ENCODE peak calls at places on chromosome 4, in seven cellular contexts. V is GM23338, H is K562, M is HCT116, L is HepG2, X is GM12878, I is H1. Q is an unnamed sample.

GRCh38 chr4:15188581-15189539 is 186.6 kb downstream of the CPEB2 start:
- DNase-seq in H (no peak), X (no peak), I (no peak), M (no peak), L (no peak), V (no peak), Q (no peak)

GRCh38 chr4:138609943-138610350 is 367.8 kb upstream of the SLC7A11 start:
- DNase-seq in I (no peak), V (no peak), H (no peak), X (no peak), L (no peak), M (no peak), Q (no peak)

GRCh38 chr4:130479020-130479419 is 1383.1 kb downstream of the C4orf33 start:
- DNase-seq in L (no peak), X (no peak), M (no peak), H (no peak), I (no peak), V (no peak), Q (no peak)

GRCh38 chr4:65669008-65669971 is 999 bp downstream of the EPHA5 start:
- DNase-seq in I (no peak), M (no peak), X (no peak), H (no peak), V (peak), L (no peak), Q (no peak)

GRCh38 chr4:129481107-129481506 is 385.2 kb downstream of the C4orf33 start:
- DNase-seq in V (no peak), H (no peak), X (no peak), I (no peak), M (no peak), L (no peak), Q (no peak)

GRCh38 chr4:40897557-40898203 is 147.9 kb downstream of the NSUN7 start:
- DNase-seq in L (peak), V (peak), M (peak), X (no peak), I (peak), H (peak), Q (peak)

GRCh38 chr4:125369098-125369497 is 54.3 kb downstream of the FAT4 start:
- DNase-seq in L (no peak), H (no peak), I (no peak), M (no peak), X (no peak), V (no peak), Q (no peak)

GRCh38 chr4:137417676-137418075 is 114.6 kb downstream of the PCDH18 start:
- DNase-seq in H (no peak), X (no peak), L (no peak), M (no peak), V (no peak), I (no peak), Q (no peak)

GRCh38 chr4:183183906-183184535 is 85.0 kb downstream of the WWC2 start:
- DNase-seq in I (no peak), L (no peak), X (no peak), M (no peak), H (no peak), V (no peak), Q (no peak)
- TF ChIP-seq EZH2 in I (no peak), L (no peak), X (no peak), M (no peak), H (no peak), V (no peak), Q (no peak)

DNA sequence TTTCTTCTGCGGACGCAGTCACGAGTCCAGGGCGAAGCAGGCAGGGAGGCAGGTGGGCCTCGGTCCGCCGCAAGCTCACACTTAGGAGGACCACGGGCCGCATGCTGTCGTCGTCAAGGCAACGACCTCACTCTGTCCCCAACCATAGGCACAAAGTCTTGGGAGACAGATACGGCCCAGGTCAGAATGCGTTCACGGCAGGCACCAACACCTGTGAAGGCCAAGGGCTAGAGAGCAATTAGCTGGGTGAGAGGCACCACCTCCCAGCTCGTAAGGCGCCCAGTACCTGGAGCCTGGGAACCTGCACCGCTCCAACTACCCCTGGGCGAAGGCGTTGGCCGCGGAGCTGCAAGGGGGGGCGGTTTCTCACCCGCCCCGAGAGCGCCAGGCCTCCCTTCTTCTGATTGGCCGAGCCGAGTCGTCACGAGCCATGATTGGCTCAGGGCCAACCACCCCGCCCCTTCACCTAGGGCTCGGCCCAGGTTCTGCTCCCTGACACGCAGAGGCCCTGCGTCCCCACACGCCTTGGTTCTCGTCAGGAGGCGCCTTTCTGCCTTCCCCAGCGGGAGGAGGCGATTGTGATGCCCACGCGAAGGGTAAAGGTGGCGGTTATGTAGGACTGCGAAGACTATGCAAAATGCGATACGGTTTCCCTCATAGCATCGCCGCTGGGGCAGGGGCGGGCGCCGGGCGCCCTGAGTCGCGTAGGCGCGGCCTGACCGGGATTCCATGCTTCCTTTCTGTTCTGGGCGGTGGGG is at the start of gene CDKL2:
- DNase-seq in L (no peak), I (peak), X (peak), H (no peak), M (peak), V (peak), Q (peak)
- TF ChIP-seq POLR2AphosphoS5 in L (no peak), I (no peak), X (no peak), H (no peak), M (peak), V (peak), Q (no peak)

GRCh38 chr4:185282968-185283367 is 73.6 kb downstream of the SNX25 start:
- DNase-seq in L (no peak), X (no peak), I (no peak), H (no peak), V (peak), M (no peak), Q (no peak)
- TF ChIP-seq CTCF in L (no peak), X (no peak), I (no peak), H (no peak), V (no peak), M (no peak), Q (no peak)

DNA sequence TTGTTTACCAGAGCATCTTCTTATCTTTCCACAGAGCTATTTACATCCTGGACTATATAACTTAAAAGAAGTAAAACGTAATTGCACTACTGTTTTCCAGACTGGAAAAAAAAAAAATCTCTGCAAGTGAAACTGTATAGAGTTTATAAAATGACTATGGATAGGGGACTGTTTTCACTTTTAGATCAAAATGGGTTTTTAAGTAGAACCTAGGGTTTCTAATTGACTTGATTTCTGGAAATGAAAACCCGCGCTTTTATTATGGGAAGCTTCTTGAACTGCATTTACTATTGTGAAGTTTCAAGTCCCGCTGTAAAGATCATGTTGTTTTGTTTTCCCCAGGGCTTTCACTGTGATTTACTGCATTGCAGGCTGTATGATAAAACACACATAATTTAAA is 162.7 kb downstream of the STIM2 start:
- DNase-seq in M (no peak), H (no peak), L (no peak), I (no peak), V (no peak), X (no peak), Q (no peak)
- TF ChIP-seq EZH2 in M (no peak), H (no peak), L (no peak), I (no peak), V (no peak), X (no peak), Q (no peak)

DNA sequence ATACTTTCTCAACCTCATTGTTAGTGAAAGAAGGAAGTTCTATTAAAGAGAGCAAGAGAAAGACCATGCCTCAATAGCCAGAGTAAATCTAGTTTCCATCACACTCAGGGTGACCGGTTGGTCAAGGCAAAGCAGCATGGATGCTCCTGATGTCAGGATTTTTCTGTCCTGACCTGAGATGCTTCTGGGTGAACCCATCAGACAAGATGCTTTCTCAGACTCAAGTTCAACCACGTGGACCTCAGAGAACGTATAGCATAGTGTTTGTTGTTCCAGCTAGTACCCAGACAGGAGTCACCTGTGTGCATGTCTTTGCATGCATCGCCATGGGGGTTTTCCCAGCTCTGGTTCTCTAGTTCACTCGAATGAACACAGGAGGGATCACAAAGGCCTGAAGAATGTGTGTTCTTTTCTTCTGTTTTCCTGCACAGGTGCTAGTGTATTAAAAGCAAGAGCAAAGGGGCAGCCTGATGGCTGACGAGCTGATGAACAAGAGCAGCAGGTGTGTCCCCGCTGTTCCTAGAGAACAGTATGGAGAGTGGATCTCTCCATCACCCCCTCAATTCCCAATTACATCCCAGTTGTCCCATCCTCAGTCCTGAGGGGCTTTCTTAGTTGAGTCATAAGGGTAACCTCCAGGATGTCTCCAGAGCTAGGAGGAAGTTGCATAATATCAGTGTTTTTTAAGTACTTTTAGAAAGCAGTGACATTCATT is 110.5 kb upstream of the ENPP6 start:
- DNase-seq in X (peak), H (no peak), I (no peak), M (no peak), L (no peak), V (no peak), Q (no peak)
- TF ChIP-seq POLR2AphosphoS5 in X (peak), H (no peak), I (no peak), M (no peak), L (no peak), V (no peak), Q (no peak)

GRCh38 chr4:76987685-76988084 is 38.1 kb downstream of the SEPTIN11 start:
- DNase-seq in M (no peak), I (no peak), X (no peak), H (no peak), V (no peak), L (no peak), Q (no peak)
- TF ChIP-seq CTCF in M (no peak), I (no peak), X (no peak), H (no peak), V (no peak), L (no peak), Q (no peak)